ENCODE peak calls at places on chromosome 19, in nine cellular contexts. O, K, U, V, C, Z, X, P and A are unnamed samples. For H3K4me1, the result is how much of the 10 kb centered on the place peaks cover.

GRCh38 chr19:28998974-28999373 is 214.0 kb downstream of the UQCRFS1 start:
- DNase-seq in O (no peak), X (no peak), V (no peak), C (no peak), P (no peak), Z (no peak), U (no peak), K (no peak), A (no peak)

GRCh38 chr19:35114656-35115537 is 726 bp upstream of the FXYD3 start:
- DNase-seq in U (no peak), P (no peak), X (peak), C (peak), O (peak), K (peak), V (peak), Z (no peak), A (peak)

GRCh38 chr19:37931941-37932655 is 25.1 kb downstream of the SIPA1L3 start:
- DNase-seq in V (peak), O (peak), U (peak), P (no peak), X (peak), C (peak), Z (no peak), K (peak), A (peak)

GRCh38 chr19:14004619-14005380 is 1.3 kb downstream of the RFX1 start:
- DNase-seq in Z (peak), X (peak), O (peak), K (no peak), U (no peak), V (no peak), C (peak), P (peak), A (no peak)

GRCh38 chr19:17441241-17442135 is 7.0 kb downstream of the TMEM221 start:
- DNase-seq in K (no peak), U (no peak), Z (no peak), X (no peak), P (no peak), C (no peak), V (peak), O (peak), A (no peak)

GRCh38 chr19:16315825-16316505 is 8.7 kb upstream of the KLF2 start:
- DNase-seq in O (no peak), X (no peak), P (no peak), Z (peak), C (peak), V (peak), K (no peak), U (no peak), A (peak)

GRCh38 chr19:16605552-16605951 is 22.5 kb downstream of the MED26 start:
- DNase-seq in X (no peak), V (no peak), O (no peak), Z (peak), C (no peak), U (no peak), K (no peak), P (no peak), A (no peak)

GRCh38 chr19:3479819-3480215 is 508 bp downstream of the SMIM24 start:
- DNase-seq in Z (no peak), P (no peak), V (no peak), K (no peak), X (no peak), O (no peak), U (no peak), C (no peak), A (no peak)

GRCh38 chr19:3115411-3115810 is 20.4 kb upstream of the GNA15 start:
- DNase-seq in P (no peak), X (no peak), Z (no peak), K (no peak), C (no peak), O (no peak), U (no peak), V (peak), A (no peak)

GRCh38 chr19:36008336-36008978 is at the start of gene SYNE4:
- DNase-seq in Z (no peak), O (no peak), X (peak), K (no peak), P (no peak), C (peak), U (no peak), V (peak), A (no peak)

DNA sequence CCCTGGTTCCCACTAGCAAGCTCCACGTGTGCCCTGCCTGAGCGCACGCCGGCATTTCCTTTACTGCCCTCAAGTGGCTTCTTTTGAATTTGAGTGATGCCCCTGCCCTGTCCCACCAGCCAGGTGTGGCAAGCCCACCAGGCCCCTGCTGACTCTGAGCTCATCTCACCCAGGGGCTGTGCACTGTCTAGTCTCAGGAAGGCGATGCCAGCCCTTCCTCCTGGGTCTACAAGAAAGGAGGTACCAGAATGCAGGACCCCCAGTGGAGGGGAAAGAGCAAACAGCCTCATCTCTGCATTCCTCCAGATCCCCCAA is 17.3 kb upstream of the EPHX3 start:
- DNase-seq in C (no peak), U (no peak), Z (no peak), O (no peak), V (no peak), K (no peak), P (no peak), X (no peak), A (no peak)
- H3K4me1 ChIP-seq in C (half or more), U (half or more), Z (half or more), O (under half), V (under half), K (half or more), P (half or more), X (half or more), A (half or more)

GRCh38 chr19:18866800-18867123 is 29.2 kb downstream of the CERS1 start:
- DNase-seq in Z (no peak), X (no peak), P (no peak), K (no peak), O (no peak), C (no peak), U (no peak), V (no peak), A (no peak)
- TF ChIP-seq CTCF in Z (peak), X (peak), P (no peak), K (peak), O (no peak), C (peak), U (no peak), V (no peak), A (no peak)

DNA sequence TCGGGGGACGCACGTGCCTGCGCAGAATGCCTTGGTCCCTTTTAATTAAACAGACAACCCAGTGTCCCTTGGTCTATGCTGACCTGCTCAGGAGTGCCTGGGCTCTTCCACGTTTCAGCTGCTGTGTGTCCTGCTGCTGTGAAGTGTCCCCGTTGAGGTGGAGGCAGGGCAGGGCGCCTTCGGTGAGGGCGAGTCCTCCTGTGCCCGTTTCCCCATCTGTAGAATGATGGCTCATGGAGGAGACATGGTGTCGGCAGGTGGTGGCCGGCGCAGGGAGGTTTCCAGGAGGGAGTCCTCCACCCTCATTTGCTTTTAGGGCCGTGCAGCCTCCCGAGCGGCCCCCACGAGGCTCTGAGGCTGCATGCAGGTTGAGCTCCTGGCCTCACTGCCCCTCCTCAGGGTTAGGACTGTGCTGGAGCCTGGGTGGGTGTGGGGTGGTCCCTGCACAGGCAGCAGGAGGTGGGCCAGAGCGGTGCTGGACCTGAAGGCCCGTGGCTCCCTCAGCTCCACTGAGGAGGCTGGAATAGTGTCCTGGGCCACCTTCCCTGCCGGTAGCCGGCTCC is 8.8 kb downstream of the STK11 start:
- DNase-seq in O (peak), U (no peak), Z (no peak), K (no peak), C (no peak), V (no peak), X (no peak), P (no peak), A (no peak)
- H3K4me1 ChIP-seq in O (under half), U (half or more), Z (half or more), K (under half), C (half or more), V (under half), X (half or more), P (under half), A (under half)

GRCh38 chr19:51703655-51704515 is 10.8 kb downstream of the SPACA6 start:
- DNase-seq in V (peak), U (peak), P (peak), Z (peak), X (peak), C (peak), O (peak), K (peak), A (peak)
- TF ChIP-seq CTCF in V (peak), U (no peak), P (peak), Z (no peak), X (peak), C (peak), O (peak), K (peak), A (peak)

DNA sequence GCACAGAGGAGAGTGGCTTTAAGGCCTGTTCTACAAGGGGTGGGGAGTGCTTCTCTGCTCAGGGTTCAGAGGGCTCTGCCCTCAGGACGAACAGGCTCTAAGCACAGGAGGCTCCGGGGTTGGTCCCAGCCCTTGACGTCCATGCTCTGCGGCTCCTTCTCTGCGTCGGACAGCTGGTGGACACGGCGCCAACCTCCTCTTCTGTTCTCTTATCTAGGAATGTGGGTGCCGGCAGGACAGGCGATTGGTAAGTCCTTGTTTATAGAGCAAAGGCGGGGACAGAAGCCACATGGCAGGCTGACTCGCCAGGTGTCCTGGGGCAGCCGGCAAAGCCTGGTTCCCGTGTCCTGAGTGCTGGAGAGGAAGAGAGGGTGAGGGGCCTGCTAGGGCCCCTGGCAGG is 8.4 kb upstream of the RPS15 start:
- DNase-seq in X (no peak), C (no peak), O (no peak), K (no peak), Z (no peak), V (no peak), P (no peak), U (no peak), A (no peak)
- H3K4me1 ChIP-seq in X (under half), C (under half), O (under half), K (under half), Z (under half), V (under half), P (under half), U (under half), A (under half)